ENCODE peak calls at places on chromosomes 12 and 14, in ten cellular contexts. Q, W, V, I, M, G, C, H, L and P are unnamed samples.

GRCh38 chr12:12999276-12999958 is 648 bp downstream of the HEBP1 start:
- DNase-seq in Q (peak; percentile 75), W (peak; percentile 43), V (no peak), I (no peak), M (no peak), G (no peak), C (no peak), H (peak; percentile 40), L (peak; percentile 49), P (no peak)

GRCh38 chr14:34355584-34356266 is 106.3 kb downstream of the SPTSSA start:
- DNase-seq in Q (no peak), W (peak; percentile 57), V (no peak), I (peak; percentile 31), M (no peak), G (no peak), C (no peak), H (peak; percentile 68), L (no peak), P (no peak)

GRCh38 chr14:72480465-72481243 is 413.2 kb downstream of the DPF3 start:
- DNase-seq in Q (no peak), W (no peak), V (no peak), I (no peak), M (no peak), G (no peak), C (no peak), H (no peak), L (no peak), P (no peak)

GRCh38 chr14:61475316-61475715 is 153.9 kb downstream of the PRKCH start:
- DNase-seq in Q (peak; percentile 69), W (no peak), V (no peak), I (no peak), M (peak; percentile 80), G (no peak), C (no peak), H (peak; percentile 89), L (no peak), P (no peak)

GRCh38 chr12:107404981-107405380 is 280.6 kb upstream of the PWP1 start:
- DNase-seq in Q (no peak), W (no peak), V (no peak), I (no peak), M (peak; percentile 82), G (no peak), C (no peak), H (peak; percentile 18), L (peak; percentile 12), P (no peak)

GRCh38 chr12:122437656-122438121 is 15.2 kb upstream of the CLIP1 start:
- DNase-seq in Q (no peak), W (peak; percentile 62), V (no peak), I (no peak), M (no peak), G (peak; percentile 86), C (no peak), H (peak; percentile 72), L (peak; percentile 30), P (no peak)

GRCh38 chr12:50990147-50990727 is 35.9 kb downstream of the SLC11A2 start:
- DNase-seq in Q (no peak), W (no peak), V (no peak), I (no peak), M (no peak), G (no peak), C (no peak), H (no peak), L (no peak), P (no peak)

GRCh38 chr12:41019461-41019860 is 168.7 kb upstream of the PDZRN4 start:
- DNase-seq in Q (no peak), W (no peak), V (no peak), I (no peak), M (no peak), G (no peak), C (no peak), H (no peak), L (no peak), P (no peak)

GRCh38 chr12:74780458-74781241 is 243.0 kb downstream of the ATXN7L3B start:
- DNase-seq in Q (no peak), W (no peak), V (no peak), I (no peak), M (no peak), G (no peak), C (no peak), H (peak; percentile 1), L (no peak), P (no peak)

GRCh38 chr14:40599726-40600125 is 1007.0 kb upstream of the LRFN5 start:
- DNase-seq in Q (no peak), W (no peak), V (no peak), I (no peak), M (no peak), G (no peak), C (no peak), H (no peak), L (no peak), P (no peak)

GRCh38 chr14:61573748-61574513 is 121.4 kb upstream of the HIF1A start:
- DNase-seq in Q (no peak), W (no peak), V (no peak), I (no peak), M (no peak), G (no peak), C (no peak), H (peak; percentile 76), L (no peak), P (peak; percentile 93)

DNA sequence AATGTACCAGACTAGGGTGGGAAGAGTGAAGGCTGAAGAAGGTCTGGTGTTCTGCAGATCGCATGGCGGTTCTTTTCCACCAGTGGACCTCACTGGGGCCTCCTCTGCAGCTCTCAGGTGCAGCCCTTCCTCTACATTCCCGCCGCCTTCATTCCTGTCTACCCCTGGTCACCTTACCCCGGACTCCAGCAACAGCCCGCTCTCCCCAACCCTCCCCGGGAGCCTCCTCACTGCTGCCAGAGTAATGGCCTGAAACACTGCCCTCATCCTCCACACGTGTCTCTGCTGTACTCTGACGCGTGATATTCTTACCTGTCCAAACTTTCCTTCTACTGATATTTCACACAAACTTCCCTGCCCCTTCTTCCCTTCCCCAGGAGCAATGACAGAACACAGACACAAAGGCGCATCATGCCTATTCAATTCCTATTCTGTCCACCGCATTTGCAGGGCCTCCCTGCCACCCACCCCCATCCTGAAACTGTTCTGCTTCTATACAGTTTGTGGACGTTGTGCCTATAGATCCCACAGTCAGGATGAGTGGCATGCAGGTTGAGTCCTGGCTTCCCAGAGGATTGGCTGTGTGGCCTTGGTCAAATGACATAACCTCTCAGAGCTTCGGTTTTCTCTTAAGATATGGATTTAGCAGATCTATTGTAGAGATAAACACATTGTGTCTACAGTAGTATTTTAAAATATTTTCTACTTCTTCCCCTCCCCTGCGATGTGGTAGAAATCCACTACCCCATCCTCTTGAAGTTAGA is 1.7 kb upstream of the NUAK1 start:
- DNase-seq in Q (peak; percentile 46), W (no peak), V (no peak), I (no peak), M (no peak), G (no peak), C (no peak), H (no peak), L (no peak), P (no peak)
- H3K4me3 ChIP-seq in Q (peak overlapping the region; percentile 83), W (no peak overlapping the region), V (no peak overlapping the region), I (peak overlapping the region; percentile 91), M (peak overlapping the region; percentile 83), G (peak overlapping the region; percentile 82), C (peak overlapping the region; percentile 58), H (peak overlapping the region; percentile 78), L (peak overlapping the region; percentile 69), P (peak overlapping the region; percentile 77)

GRCh38 chr12:109466821-109467220 is 10.3 kb downstream of the KCTD10 start:
- DNase-seq in Q (no peak), W (no peak), V (no peak), I (no peak), M (no peak), G (no peak), C (no peak), H (no peak), L (no peak), P (no peak)

GRCh38 chr12:109463776-109464175 is 13.3 kb downstream of the KCTD10 start:
- DNase-seq in Q (peak; percentile 48), W (no peak), V (no peak), I (no peak), M (no peak), G (no peak), C (no peak), H (no peak), L (no peak), P (no peak)

GRCh38 chr12:109467978-109468676 is 9.0 kb downstream of the KCTD10 start:
- DNase-seq in Q (no peak), W (no peak), V (no peak), I (no peak), M (no peak), G (no peak), C (no peak), H (peak; percentile 50), L (peak; percentile 76), P (no peak)

GRCh38 chr12:109464642-109465351 is 12.3 kb downstream of the KCTD10 start:
- DNase-seq in Q (no peak), W (no peak), V (no peak), I (no peak), M (no peak), G (no peak), C (no peak), H (no peak), L (no peak), P (no peak)

DNA sequence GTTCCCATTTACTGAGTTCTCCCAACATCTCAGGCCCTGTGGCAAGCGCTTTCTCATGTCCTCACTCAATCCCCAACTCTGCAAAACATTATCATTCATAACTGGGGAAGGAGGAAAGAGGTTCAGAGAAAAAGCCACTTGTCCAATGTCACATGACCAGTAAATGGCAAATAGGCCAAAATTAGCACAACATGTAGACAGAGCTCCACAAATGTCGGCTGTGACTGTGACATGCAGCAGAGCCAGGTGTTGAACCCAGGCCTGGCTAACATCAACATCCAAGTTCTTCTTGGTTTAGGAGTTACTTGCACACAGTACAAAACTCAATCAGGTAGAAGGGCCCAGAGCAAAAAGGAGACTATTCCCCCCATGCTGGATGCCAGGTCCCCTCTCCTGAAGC is 10.8 kb downstream of the KCTD10 start:
- DNase-seq in Q (no peak), W (no peak), V (no peak), I (no peak), M (no peak), G (no peak), C (no peak), H (no peak), L (no peak), P (no peak)
- H3K4me3 ChIP-seq in Q (no peak overlapping the region), W (no peak overlapping the region), V (no peak overlapping the region), I (no peak overlapping the region), M (no peak overlapping the region), G (no peak overlapping the region), C (no peak overlapping the region), H (no peak overlapping the region), L (no peak overlapping the region), P (no peak overlapping the region)

DNA sequence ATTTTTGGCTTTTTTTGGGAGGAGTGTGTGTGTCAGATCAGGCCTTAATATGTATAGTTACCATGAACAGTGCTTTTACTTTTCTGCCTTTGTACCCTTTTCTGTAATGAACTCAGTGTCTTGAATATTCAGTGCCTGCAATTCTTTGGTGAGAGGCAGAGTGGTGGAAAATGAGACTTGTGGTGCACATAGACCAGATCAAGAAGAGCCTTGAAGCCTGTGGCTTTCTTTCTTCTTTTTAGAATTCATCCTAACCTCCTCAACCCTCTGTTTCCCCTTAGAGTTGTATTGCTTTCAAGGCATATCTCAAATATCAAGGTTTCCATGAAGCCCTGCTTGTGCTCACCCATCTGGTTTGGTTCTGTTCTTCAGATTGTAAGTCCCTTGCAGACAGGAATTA is 2.6 kb downstream of the YLPM1 start:
- DNase-seq in Q (no peak), W (no peak), V (no peak), I (no peak), M (no peak), G (no peak), C (no peak), H (no peak), L (no peak), P (no peak)
- H3K4me3 ChIP-seq in Q (no peak overlapping the region), W (no peak overlapping the region), V (peak overlapping the region; percentile 58), I (no peak overlapping the region), M (peak overlapping the region; percentile 95), G (peak overlapping the region; percentile 86), C (peak overlapping the region; percentile 79), H (peak overlapping the region; percentile 88), L (peak overlapping the region; percentile 76), P (peak overlapping the region; percentile 82)

GRCh38 chr14:29925736-29926135 is 1.9 kb downstream of the PRKD1 start:
- DNase-seq in Q (no peak), W (no peak), V (no peak), I (no peak), M (no peak), G (no peak), C (no peak), H (no peak), L (no peak), P (no peak)
- H3K4me3 ChIP-seq in Q (no peak overlapping the region), W (no peak overlapping the region), V (no peak overlapping the region), I (peak overlapping the region; percentile 83), M (no peak overlapping the region), G (peak overlapping the region; percentile 64), C (no peak overlapping the region), H (peak overlapping the region; percentile 84), L (peak overlapping the region; percentile 76), P (peak overlapping the region; percentile 72)